ENCODE peak calls at places on chromosomes 7 and 10, in nine cellular contexts. One of them, this sample, is unnamed. For H3K36me3 and H3K4me1, the result is how much of the 10 kb centered on the place peaks cover.

GRCh38 chr10:86937502-86938154 is 19.8 kb downstream of the MMRN2 start:
- DNase-seq in cardiac muscle cell: no peak
- DNase-seq in body of pancreas: no peak
- DNase-seq in uterus: no peak
- DNase-seq in neural progenitor cell: no peak
- DNase-seq in mucosa of descending colon: no peak
- DNase-seq in CD8-positive, alpha-beta T cell: no peak
- DNase-seq in hepatocyte: no peak
- DNase-seq in CD8-positive, alpha-beta memory T cell: no peak
- DNase-seq in this sample: peak

GRCh38 chr10:30455816-30456215 is 21.8 kb downstream of the MAP3K8 start:
- DNase-seq in cardiac muscle cell: no peak
- DNase-seq in body of pancreas: no peak
- DNase-seq in uterus: peak
- DNase-seq in neural progenitor cell: no peak
- DNase-seq in mucosa of descending colon: peak
- DNase-seq in CD8-positive, alpha-beta T cell: no peak
- DNase-seq in hepatocyte: no peak
- DNase-seq in CD8-positive, alpha-beta memory T cell: no peak
- DNase-seq in this sample: no peak

GRCh38 chr7:150432915-150433892 is 17.2 kb upstream of the GIMAP8 start:
- DNase-seq in cardiac muscle cell: no peak
- DNase-seq in body of pancreas: peak
- DNase-seq in uterus: no peak
- DNase-seq in neural progenitor cell: no peak
- DNase-seq in mucosa of descending colon: no peak
- DNase-seq in CD8-positive, alpha-beta T cell: no peak
- DNase-seq in hepatocyte: no peak
- DNase-seq in CD8-positive, alpha-beta memory T cell: no peak
- DNase-seq in this sample: no peak

GRCh38 chr7:18727094-18727870 is 231.7 kb downstream of the HDAC9 start:
- DNase-seq in cardiac muscle cell: no peak
- DNase-seq in body of pancreas: no peak
- DNase-seq in uterus: no peak
- DNase-seq in neural progenitor cell: no peak
- DNase-seq in mucosa of descending colon: no peak
- DNase-seq in CD8-positive, alpha-beta T cell: no peak
- DNase-seq in hepatocyte: no peak
- DNase-seq in CD8-positive, alpha-beta memory T cell: no peak
- DNase-seq in this sample: no peak

GRCh38 chr7:26485421-26486019 is 193.9 kb downstream of the SNX10 start:
- DNase-seq in cardiac muscle cell: no peak
- DNase-seq in body of pancreas: no peak
- DNase-seq in uterus: peak
- DNase-seq in neural progenitor cell: no peak
- DNase-seq in mucosa of descending colon: no peak
- DNase-seq in CD8-positive, alpha-beta T cell: no peak
- DNase-seq in hepatocyte: no peak
- DNase-seq in CD8-positive, alpha-beta memory T cell: no peak
- DNase-seq in this sample: no peak

GRCh38 chr10:105146436-105146835 is 505.3 kb downstream of the SORCS3 start:
- DNase-seq in cardiac muscle cell: no peak
- DNase-seq in body of pancreas: no peak
- DNase-seq in uterus: no peak
- DNase-seq in neural progenitor cell: no peak
- DNase-seq in mucosa of descending colon: no peak
- DNase-seq in CD8-positive, alpha-beta T cell: no peak
- DNase-seq in hepatocyte: no peak
- DNase-seq in CD8-positive, alpha-beta memory T cell: no peak
- DNase-seq in this sample: no peak

GRCh38 chr7:45196374-45196773 is 38.8 kb downstream of the RAMP3 start:
- DNase-seq in cardiac muscle cell: no peak
- DNase-seq in body of pancreas: no peak
- DNase-seq in uterus: no peak
- DNase-seq in neural progenitor cell: no peak
- DNase-seq in mucosa of descending colon: no peak
- DNase-seq in CD8-positive, alpha-beta T cell: no peak
- DNase-seq in hepatocyte: no peak
- DNase-seq in CD8-positive, alpha-beta memory T cell: no peak
- DNase-seq in this sample: no peak

GRCh38 chr7:150901160-150902035 is 49.1 kb downstream of the AOC1 start:
- DNase-seq in cardiac muscle cell: no peak
- DNase-seq in body of pancreas: peak
- DNase-seq in uterus: no peak
- DNase-seq in neural progenitor cell: no peak
- DNase-seq in mucosa of descending colon: peak
- DNase-seq in CD8-positive, alpha-beta T cell: no peak
- DNase-seq in hepatocyte: peak
- DNase-seq in CD8-positive, alpha-beta memory T cell: no peak
- DNase-seq in this sample: no peak

GRCh38 chr10:17273403-17273802 is 45.4 kb downstream of the VIM start:
- DNase-seq in cardiac muscle cell: no peak
- DNase-seq in body of pancreas: no peak
- DNase-seq in uterus: no peak
- DNase-seq in neural progenitor cell: no peak
- DNase-seq in mucosa of descending colon: no peak
- DNase-seq in CD8-positive, alpha-beta T cell: no peak
- DNase-seq in hepatocyte: peak
- DNase-seq in CD8-positive, alpha-beta memory T cell: no peak
- DNase-seq in this sample: no peak

GRCh38 chr7:159197066-159197975 is 52.7 kb upstream of the VIPR2 start:
- DNase-seq in cardiac muscle cell: no peak
- DNase-seq in body of pancreas: no peak
- DNase-seq in uterus: peak
- DNase-seq in neural progenitor cell: peak
- DNase-seq in mucosa of descending colon: no peak
- DNase-seq in CD8-positive, alpha-beta T cell: no peak
- DNase-seq in hepatocyte: peak
- DNase-seq in CD8-positive, alpha-beta memory T cell: peak
- DNase-seq in this sample: peak

GRCh38 chr10:122045212-122045611 is 56.2 kb downstream of the TACC2 start:
- DNase-seq in cardiac muscle cell: no peak
- DNase-seq in body of pancreas: no peak
- DNase-seq in uterus: no peak
- DNase-seq in neural progenitor cell: no peak
- DNase-seq in mucosa of descending colon: no peak
- DNase-seq in CD8-positive, alpha-beta T cell: no peak
- DNase-seq in hepatocyte: no peak
- DNase-seq in CD8-positive, alpha-beta memory T cell: no peak
- DNase-seq in this sample: no peak

GRCh38 chr10:96587255-96588059 is 645 bp upstream of the TM9SF3 start:
- DNase-seq in cardiac muscle cell: no peak
- DNase-seq in body of pancreas: peak
- DNase-seq in uterus: peak
- DNase-seq in neural progenitor cell: no peak
- DNase-seq in mucosa of descending colon: no peak
- DNase-seq in CD8-positive, alpha-beta T cell: no peak
- DNase-seq in hepatocyte: no peak
- DNase-seq in CD8-positive, alpha-beta memory T cell: no peak
- DNase-seq in this sample: peak

GRCh38 chr10:92849234-92849525 is 860 bp downstream of the EXOC6 start:
- DNase-seq in cardiac muscle cell: no peak
- DNase-seq in body of pancreas: no peak
- DNase-seq in uterus: no peak
- DNase-seq in neural progenitor cell: no peak
- DNase-seq in mucosa of descending colon: no peak
- DNase-seq in CD8-positive, alpha-beta T cell: no peak
- DNase-seq in hepatocyte: no peak
- DNase-seq in CD8-positive, alpha-beta memory T cell: no peak
- DNase-seq in this sample: no peak

GRCh38 chr7:45872116-45873034 is 507 bp downstream of the CCDC201 start:
- DNase-seq in cardiac muscle cell: peak
- DNase-seq in body of pancreas: no peak
- DNase-seq in uterus: no peak
- DNase-seq in neural progenitor cell: peak
- DNase-seq in mucosa of descending colon: no peak
- DNase-seq in CD8-positive, alpha-beta T cell: no peak
- DNase-seq in hepatocyte: peak
- DNase-seq in CD8-positive, alpha-beta memory T cell: no peak
- DNase-seq in this sample: no peak

GRCh38 chr7:47905071-47905920 is 43.0 kb downstream of the PKD1L1 start:
- DNase-seq in cardiac muscle cell: no peak
- DNase-seq in body of pancreas: no peak
- DNase-seq in uterus: no peak
- DNase-seq in neural progenitor cell: peak
- DNase-seq in mucosa of descending colon: no peak
- DNase-seq in CD8-positive, alpha-beta T cell: no peak
- DNase-seq in hepatocyte: no peak
- DNase-seq in CD8-positive, alpha-beta memory T cell: no peak
- DNase-seq in this sample: peak

GRCh38 chr7:6359021-6359420 is 86.6 kb upstream of the CYTH3 start:
- DNase-seq in cardiac muscle cell: no peak
- DNase-seq in body of pancreas: no peak
- DNase-seq in uterus: no peak
- DNase-seq in neural progenitor cell: no peak
- DNase-seq in mucosa of descending colon: no peak
- DNase-seq in CD8-positive, alpha-beta T cell: no peak
- DNase-seq in hepatocyte: no peak
- DNase-seq in CD8-positive, alpha-beta memory T cell: no peak
- DNase-seq in this sample: no peak

GRCh38 chr7:66776800-66777468 is 36.4 kb downstream of the RABGEF1 start:
- DNase-seq in cardiac muscle cell: no peak
- DNase-seq in body of pancreas: no peak
- DNase-seq in uterus: no peak
- DNase-seq in neural progenitor cell: no peak
- DNase-seq in mucosa of descending colon: no peak
- DNase-seq in CD8-positive, alpha-beta T cell: no peak
- DNase-seq in hepatocyte: peak
- DNase-seq in CD8-positive, alpha-beta memory T cell: no peak
- DNase-seq in this sample: no peak
- H3K36me3 ChIP-seq in cardiac muscle cell: under half
- H3K36me3 ChIP-seq in body of pancreas: under half
- H3K36me3 ChIP-seq in uterus: under half
- H3K36me3 ChIP-seq in neural progenitor cell: under half
- H3K36me3 ChIP-seq in mucosa of descending colon: under half
- H3K36me3 ChIP-seq in CD8-positive, alpha-beta T cell: under half
- H3K36me3 ChIP-seq in hepatocyte: under half
- H3K36me3 ChIP-seq in CD8-positive, alpha-beta memory T cell: under half
- H3K36me3 ChIP-seq in this sample: under half

GRCh38 chr10:69360485-69361302 is 56.0 kb downstream of the TACR2 start:
- DNase-seq in cardiac muscle cell: peak
- DNase-seq in body of pancreas: peak
- DNase-seq in uterus: peak
- DNase-seq in neural progenitor cell: no peak
- DNase-seq in mucosa of descending colon: peak
- DNase-seq in CD8-positive, alpha-beta T cell: no peak
- DNase-seq in hepatocyte: peak
- DNase-seq in CD8-positive, alpha-beta memory T cell: no peak
- DNase-seq in this sample: no peak

GRCh38 chr10:69362471-69362954 is 54.2 kb downstream of the TACR2 start:
- DNase-seq in cardiac muscle cell: no peak
- DNase-seq in body of pancreas: peak
- DNase-seq in uterus: peak
- DNase-seq in neural progenitor cell: no peak
- DNase-seq in mucosa of descending colon: peak
- DNase-seq in CD8-positive, alpha-beta T cell: no peak
- DNase-seq in hepatocyte: no peak
- DNase-seq in CD8-positive, alpha-beta memory T cell: no peak
- DNase-seq in this sample: no peak

GRCh38 chr10:69358148-69358795 is 58.4 kb downstream of the TACR2 start:
- DNase-seq in cardiac muscle cell: no peak
- DNase-seq in body of pancreas: no peak
- DNase-seq in uterus: no peak
- DNase-seq in neural progenitor cell: no peak
- DNase-seq in mucosa of descending colon: no peak
- DNase-seq in CD8-positive, alpha-beta T cell: no peak
- DNase-seq in hepatocyte: no peak
- DNase-seq in CD8-positive, alpha-beta memory T cell: no peak
- DNase-seq in this sample: no peak

GRCh38 chr10:69361303-69361614 is 55.5 kb downstream of the TACR2 start:
- DNase-seq in cardiac muscle cell: no peak
- DNase-seq in body of pancreas: peak
- DNase-seq in uterus: no peak
- DNase-seq in neural progenitor cell: no peak
- DNase-seq in mucosa of descending colon: no peak
- DNase-seq in CD8-positive, alpha-beta T cell: no peak
- DNase-seq in hepatocyte: no peak
- DNase-seq in CD8-positive, alpha-beta memory T cell: no peak
- DNase-seq in this sample: no peak

GRCh38 chr10:69359089-69360025 is 57.4 kb downstream of the TACR2 start:
- DNase-seq in cardiac muscle cell: peak
- DNase-seq in body of pancreas: no peak
- DNase-seq in uterus: no peak
- DNase-seq in neural progenitor cell: no peak
- DNase-seq in mucosa of descending colon: no peak
- DNase-seq in CD8-positive, alpha-beta T cell: peak
- DNase-seq in hepatocyte: no peak
- DNase-seq in CD8-positive, alpha-beta memory T cell: peak
- DNase-seq in this sample: no peak
- H3K4me1 ChIP-seq in cardiac muscle cell: under half
- H3K4me1 ChIP-seq in body of pancreas: under half
- H3K4me1 ChIP-seq in uterus: under half
- H3K4me1 ChIP-seq in neural progenitor cell: under half
- H3K4me1 ChIP-seq in mucosa of descending colon: under half
- H3K4me1 ChIP-seq in CD8-positive, alpha-beta T cell: under half
- H3K4me1 ChIP-seq in hepatocyte: under half
- H3K4me1 ChIP-seq in CD8-positive, alpha-beta memory T cell: half or more
- H3K4me1 ChIP-seq in this sample: half or more

DNA sequence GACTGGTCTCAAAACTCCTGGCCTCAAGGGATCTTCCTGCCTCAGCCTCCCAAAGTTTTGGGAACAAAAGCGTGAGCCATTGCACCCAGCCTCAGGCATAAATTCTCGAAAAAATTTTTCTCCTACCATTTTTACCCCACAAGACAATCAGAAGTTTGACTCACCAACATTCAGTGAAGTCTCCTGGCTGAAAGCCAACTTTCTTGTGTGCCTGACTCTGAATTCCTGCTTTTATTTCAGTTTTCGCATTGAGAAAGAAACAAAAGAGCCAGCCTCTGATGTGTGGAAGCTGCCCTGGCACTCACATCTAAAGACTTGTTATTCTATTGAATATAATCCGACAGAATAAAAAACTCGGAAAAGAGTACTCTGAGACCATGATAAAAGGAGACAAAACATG is 402.9 kb downstream of the MAGI2 start:
- DNase-seq in cardiac muscle cell: no peak
- DNase-seq in body of pancreas: no peak
- DNase-seq in uterus: no peak
- DNase-seq in neural progenitor cell: no peak
- DNase-seq in mucosa of descending colon: no peak
- DNase-seq in CD8-positive, alpha-beta T cell: no peak
- DNase-seq in hepatocyte: peak
- DNase-seq in CD8-positive, alpha-beta memory T cell: no peak
- DNase-seq in this sample: no peak
- H3K4me3 ChIP-seq in cardiac muscle cell: no peak
- H3K4me3 ChIP-seq in body of pancreas: no peak
- H3K4me3 ChIP-seq in uterus: no peak
- H3K4me3 ChIP-seq in neural progenitor cell: no peak
- H3K4me3 ChIP-seq in mucosa of descending colon: no peak
- H3K4me3 ChIP-seq in CD8-positive, alpha-beta T cell: no peak
- H3K4me3 ChIP-seq in hepatocyte: no peak
- H3K4me3 ChIP-seq in CD8-positive, alpha-beta memory T cell: no peak
- H3K4me3 ChIP-seq in this sample: no peak

DNA sequence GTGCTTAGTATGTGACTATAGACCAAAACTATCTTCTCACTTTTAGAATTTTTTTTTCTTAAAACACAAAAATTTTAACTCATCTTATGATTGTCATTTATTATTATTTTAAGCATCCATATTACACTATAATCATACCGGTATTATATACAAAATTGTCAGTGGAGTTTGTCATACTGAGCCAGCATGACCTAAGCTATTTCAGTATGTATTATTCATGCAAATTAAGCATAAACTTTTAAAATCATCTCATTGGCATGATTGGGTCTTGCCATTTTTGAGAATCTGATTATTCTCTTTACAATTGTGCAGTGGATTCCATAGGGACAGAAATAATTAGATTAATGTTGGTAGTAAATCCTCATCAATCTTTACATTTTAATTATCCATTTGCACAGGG is 46.2 kb upstream of the STMP1 start:
- DNase-seq in cardiac muscle cell: no peak
- DNase-seq in body of pancreas: no peak
- DNase-seq in uterus: no peak
- DNase-seq in neural progenitor cell: no peak
- DNase-seq in mucosa of descending colon: no peak
- DNase-seq in CD8-positive, alpha-beta T cell: no peak
- DNase-seq in hepatocyte: no peak
- DNase-seq in CD8-positive, alpha-beta memory T cell: no peak
- DNase-seq in this sample: no peak
- H3K36me3 ChIP-seq in cardiac muscle cell: under half
- H3K36me3 ChIP-seq in body of pancreas: under half
- H3K36me3 ChIP-seq in uterus: under half
- H3K36me3 ChIP-seq in neural progenitor cell: under half
- H3K36me3 ChIP-seq in mucosa of descending colon: under half
- H3K36me3 ChIP-seq in CD8-positive, alpha-beta T cell: under half
- H3K36me3 ChIP-seq in hepatocyte: under half
- H3K36me3 ChIP-seq in CD8-positive, alpha-beta memory T cell: under half
- H3K36me3 ChIP-seq in this sample: under half

This sample was measured in esophagus muscularis mucosa.